ENCODE peak calls at places on chromosome 15, in nine cellular contexts. One of them, this sample, is unnamed.

GRCh38 chr15:76012021-76012551 is at the start of gene NRG4:
- DNase-seq in Daoy: peak
- DNase-seq in NCI-H1694 treated with DMSO at 0.1 percent for 48 hours: no peak
- DNase-seq in heart left ventricle: no peak
- DNase-seq in AG20443: no peak
- DNase-seq in EL: no peak
- DNase-seq in NCI-H1105 treated with DMSO at 0.1 percent for 48 hours: no peak
- DNase-seq in globus pallidus: no peak
- DNase-seq in NCI-H2029: no peak
- DNase-seq in this sample: peak

GRCh38 chr15:28934645-28935044 is 48.9 kb downstream of the APBA2 start:
- DNase-seq in heart left ventricle: no peak
- DNase-seq in AG20443: no peak
- DNase-seq in NCI-H1694 treated with DMSO at 0.1 percent for 48 hours: no peak
- DNase-seq in NCI-H1105 treated with DMSO at 0.1 percent for 48 hours: no peak
- DNase-seq in NCI-H2029: no peak
- DNase-seq in globus pallidus: no peak
- DNase-seq in EL: no peak
- DNase-seq in Daoy: no peak
- DNase-seq in this sample: no peak

GRCh38 chr15:25439456-25439836 is 622 bp upstream of the UBE3A start:
- DNase-seq in NCI-H1694 treated with DMSO at 0.1 percent for 48 hours: no peak
- DNase-seq in AG20443: no peak
- DNase-seq in Daoy: peak
- DNase-seq in EL: no peak
- DNase-seq in NCI-H2029: no peak
- DNase-seq in NCI-H1105 treated with DMSO at 0.1 percent for 48 hours: peak
- DNase-seq in globus pallidus: no peak
- DNase-seq in heart left ventricle: no peak
- DNase-seq in this sample: peak

GRCh38 chr15:92394327-92395175 is 870 bp downstream of the ST8SIA2 start:
- DNase-seq in Daoy: peak
- DNase-seq in NCI-H1105 treated with DMSO at 0.1 percent for 48 hours: no peak
- DNase-seq in EL: no peak
- DNase-seq in NCI-H2029: no peak
- DNase-seq in heart left ventricle: no peak
- DNase-seq in NCI-H1694 treated with DMSO at 0.1 percent for 48 hours: no peak
- DNase-seq in AG20443: no peak
- DNase-seq in globus pallidus: no peak
- DNase-seq in this sample: no peak

GRCh38 chr15:26453914-26454313 is 319.0 kb downstream of the GABRB3 start:
- DNase-seq in NCI-H1105 treated with DMSO at 0.1 percent for 48 hours: no peak
- DNase-seq in AG20443: no peak
- DNase-seq in NCI-H2029: no peak
- DNase-seq in globus pallidus: no peak
- DNase-seq in EL: no peak
- DNase-seq in Daoy: no peak
- DNase-seq in heart left ventricle: no peak
- DNase-seq in NCI-H1694 treated with DMSO at 0.1 percent for 48 hours: no peak
- DNase-seq in this sample: no peak

GRCh38 chr15:80747317-80748053 is 31.7 kb upstream of the CEMIP start:
- DNase-seq in NCI-H2029: no peak
- DNase-seq in globus pallidus: no peak
- DNase-seq in Daoy: no peak
- DNase-seq in NCI-H1105 treated with DMSO at 0.1 percent for 48 hours: no peak
- DNase-seq in heart left ventricle: no peak
- DNase-seq in EL: no peak
- DNase-seq in AG20443: no peak
- DNase-seq in NCI-H1694 treated with DMSO at 0.1 percent for 48 hours: no peak
- DNase-seq in this sample: no peak

GRCh38 chr15:58459562-58459961 is 27.8 kb downstream of the LIPC start:
- DNase-seq in heart left ventricle: peak
- DNase-seq in EL: no peak
- DNase-seq in NCI-H2029: no peak
- DNase-seq in globus pallidus: no peak
- DNase-seq in AG20443: no peak
- DNase-seq in Daoy: no peak
- DNase-seq in NCI-H1694 treated with DMSO at 0.1 percent for 48 hours: no peak
- DNase-seq in NCI-H1105 treated with DMSO at 0.1 percent for 48 hours: no peak
- DNase-seq in this sample: no peak

GRCh38 chr15:62844564-62845235 is 197.8 kb upstream of the TPM1 start:
- DNase-seq in AG20443: no peak
- DNase-seq in NCI-H1105 treated with DMSO at 0.1 percent for 48 hours: no peak
- DNase-seq in EL: no peak
- DNase-seq in globus pallidus: no peak
- DNase-seq in Daoy: no peak
- DNase-seq in NCI-H1694 treated with DMSO at 0.1 percent for 48 hours: no peak
- DNase-seq in heart left ventricle: no peak
- DNase-seq in NCI-H2029: no peak
- DNase-seq in this sample: peak

GRCh38 chr15:91954211-91954804 is 100.8 kb downstream of the SLCO3A1 start:
- DNase-seq in Daoy: no peak
- DNase-seq in globus pallidus: no peak
- DNase-seq in NCI-H1105 treated with DMSO at 0.1 percent for 48 hours: no peak
- DNase-seq in NCI-H1694 treated with DMSO at 0.1 percent for 48 hours: no peak
- DNase-seq in AG20443: no peak
- DNase-seq in heart left ventricle: no peak
- DNase-seq in NCI-H2029: no peak
- DNase-seq in EL: no peak
- DNase-seq in this sample: no peak

GRCh38 chr15:39934415-39935044 is 615 bp downstream of the EIF2AK4 start:
- DNase-seq in NCI-H2029: no peak
- DNase-seq in EL: peak
- DNase-seq in globus pallidus: peak
- DNase-seq in NCI-H1105 treated with DMSO at 0.1 percent for 48 hours: no peak
- DNase-seq in AG20443: peak
- DNase-seq in NCI-H1694 treated with DMSO at 0.1 percent for 48 hours: no peak
- DNase-seq in Daoy: peak
- DNase-seq in heart left ventricle: no peak
- DNase-seq in this sample: peak

GRCh38 chr15:85356276-85356675 is 24.1 kb upstream of the AKAP13 start:
- DNase-seq in NCI-H1694 treated with DMSO at 0.1 percent for 48 hours: no peak
- DNase-seq in heart left ventricle: no peak
- DNase-seq in Daoy: no peak
- DNase-seq in NCI-H2029: no peak
- DNase-seq in globus pallidus: no peak
- DNase-seq in EL: no peak
- DNase-seq in AG20443: no peak
- DNase-seq in NCI-H1105 treated with DMSO at 0.1 percent for 48 hours: no peak
- DNase-seq in this sample: no peak

GRCh38 chr15:88604972-88605506 is 16.1 kb upstream of the AEN start:
- DNase-seq in heart left ventricle: no peak
- DNase-seq in Daoy: no peak
- DNase-seq in NCI-H2029: no peak
- DNase-seq in NCI-H1694 treated with DMSO at 0.1 percent for 48 hours: no peak
- DNase-seq in NCI-H1105 treated with DMSO at 0.1 percent for 48 hours: peak
- DNase-seq in globus pallidus: no peak
- DNase-seq in EL: no peak
- DNase-seq in AG20443: no peak
- DNase-seq in this sample: no peak

GRCh38 chr15:80194186-80194585 is 41.4 kb downstream of the FAH start:
- DNase-seq in NCI-H1694 treated with DMSO at 0.1 percent for 48 hours: no peak
- DNase-seq in NCI-H2029: no peak
- DNase-seq in globus pallidus: no peak
- DNase-seq in heart left ventricle: no peak
- DNase-seq in Daoy: no peak
- DNase-seq in AG20443: no peak
- DNase-seq in EL: no peak
- DNase-seq in NCI-H1105 treated with DMSO at 0.1 percent for 48 hours: no peak
- DNase-seq in this sample: no peak

GRCh38 chr15:29939404-29939803 is 117.1 kb upstream of the TJP1 start:
- DNase-seq in heart left ventricle: no peak
- DNase-seq in NCI-H2029: no peak
- DNase-seq in AG20443: no peak
- DNase-seq in EL: peak
- DNase-seq in NCI-H1694 treated with DMSO at 0.1 percent for 48 hours: no peak
- DNase-seq in Daoy: peak
- DNase-seq in globus pallidus: no peak
- DNase-seq in NCI-H1105 treated with DMSO at 0.1 percent for 48 hours: no peak
- DNase-seq in this sample: no peak

GRCh38 chr15:60941448-60941847 is 287.7 kb downstream of the RORA start:
- DNase-seq in EL: peak
- DNase-seq in Daoy: no peak
- DNase-seq in globus pallidus: no peak
- DNase-seq in AG20443: no peak
- DNase-seq in NCI-H2029: no peak
- DNase-seq in NCI-H1105 treated with DMSO at 0.1 percent for 48 hours: no peak
- DNase-seq in heart left ventricle: no peak
- DNase-seq in NCI-H1694 treated with DMSO at 0.1 percent for 48 hours: no peak
- DNase-seq in this sample: peak

GRCh38 chr15:42111924-42112323 is 17.6 kb upstream of the PLA2G4D start:
- DNase-seq in NCI-H1105 treated with DMSO at 0.1 percent for 48 hours: no peak
- DNase-seq in Daoy: no peak
- DNase-seq in globus pallidus: no peak
- DNase-seq in NCI-H2029: no peak
- DNase-seq in NCI-H1694 treated with DMSO at 0.1 percent for 48 hours: no peak
- DNase-seq in AG20443: no peak
- DNase-seq in heart left ventricle: no peak
- DNase-seq in EL: no peak
- DNase-seq in this sample: no peak

GRCh38 chr15:90143176-90143655 is 40.9 kb upstream of the IDH2 start:
- DNase-seq in EL: peak
- DNase-seq in AG20443: peak
- DNase-seq in heart left ventricle: peak
- DNase-seq in NCI-H1694 treated with DMSO at 0.1 percent for 48 hours: no peak
- DNase-seq in NCI-H1105 treated with DMSO at 0.1 percent for 48 hours: peak
- DNase-seq in globus pallidus: peak
- DNase-seq in NCI-H2029: peak
- DNase-seq in Daoy: peak
- DNase-seq in this sample: peak

GRCh38 chr15:63063164-63063756 is 20.7 kb downstream of the TPM1 start:
- DNase-seq in globus pallidus: no peak
- DNase-seq in heart left ventricle: no peak
- DNase-seq in NCI-H1105 treated with DMSO at 0.1 percent for 48 hours: no peak
- DNase-seq in NCI-H2029: no peak
- DNase-seq in EL: no peak
- DNase-seq in AG20443: no peak
- DNase-seq in NCI-H1694 treated with DMSO at 0.1 percent for 48 hours: no peak
- DNase-seq in Daoy: no peak
- DNase-seq in this sample: no peak

GRCh38 chr15:56798639-56799038 is 65.3 kb upstream of the ZNF280D start:
- DNase-seq in globus pallidus: no peak
- DNase-seq in AG20443: no peak
- DNase-seq in EL: no peak
- DNase-seq in Daoy: peak
- DNase-seq in NCI-H2029: no peak
- DNase-seq in heart left ventricle: peak
- DNase-seq in NCI-H1105 treated with DMSO at 0.1 percent for 48 hours: no peak
- DNase-seq in NCI-H1694 treated with DMSO at 0.1 percent for 48 hours: no peak
- DNase-seq in this sample: no peak

GRCh38 chr15:70252936-70253280 is 155.2 kb upstream of the TLE3 start:
- DNase-seq in Daoy: no peak
- DNase-seq in heart left ventricle: no peak
- DNase-seq in EL: no peak
- DNase-seq in NCI-H2029: no peak
- DNase-seq in AG20443: no peak
- DNase-seq in globus pallidus: no peak
- DNase-seq in NCI-H1105 treated with DMSO at 0.1 percent for 48 hours: no peak
- DNase-seq in NCI-H1694 treated with DMSO at 0.1 percent for 48 hours: no peak
- DNase-seq in this sample: no peak

GRCh38 chr15:35545316-35545824 is 595 bp downstream of the DPH6 start:
- DNase-seq in AG20443: peak
- DNase-seq in Daoy: peak
- DNase-seq in globus pallidus: no peak
- DNase-seq in NCI-H1694 treated with DMSO at 0.1 percent for 48 hours: no peak
- DNase-seq in NCI-H2029: no peak
- DNase-seq in NCI-H1105 treated with DMSO at 0.1 percent for 48 hours: no peak
- DNase-seq in EL: peak
- DNase-seq in heart left ventricle: peak
- DNase-seq in this sample: peak

GRCh38 chr15:74725241-74725774 is at the start of gene CYP1A1:
- DNase-seq in NCI-H1105 treated with DMSO at 0.1 percent for 48 hours: peak
- DNase-seq in Daoy: peak
- DNase-seq in heart left ventricle: no peak
- DNase-seq in EL: no peak
- DNase-seq in NCI-H1694 treated with DMSO at 0.1 percent for 48 hours: no peak
- DNase-seq in AG20443: no peak
- DNase-seq in NCI-H2029: peak
- DNase-seq in globus pallidus: no peak
- DNase-seq in this sample: no peak

GRCh38 chr15:61205427-61205826 is 23.7 kb downstream of the RORA start:
- DNase-seq in NCI-H1105 treated with DMSO at 0.1 percent for 48 hours: no peak
- DNase-seq in Daoy: peak
- DNase-seq in NCI-H2029: no peak
- DNase-seq in globus pallidus: no peak
- DNase-seq in EL: no peak
- DNase-seq in NCI-H1694 treated with DMSO at 0.1 percent for 48 hours: no peak
- DNase-seq in heart left ventricle: no peak
- DNase-seq in AG20443: peak
- DNase-seq in this sample: no peak

GRCh38 chr15:43769584-43770228 is 7.1 kb downstream of the ELL3 start:
- DNase-seq in NCI-H2029: no peak
- DNase-seq in heart left ventricle: no peak
- DNase-seq in AG20443: peak
- DNase-seq in NCI-H1694 treated with DMSO at 0.1 percent for 48 hours: peak
- DNase-seq in NCI-H1105 treated with DMSO at 0.1 percent for 48 hours: peak
- DNase-seq in Daoy: peak
- DNase-seq in EL: peak
- DNase-seq in globus pallidus: peak
- DNase-seq in this sample: peak

GRCh38 chr15:41992803-41993190 is 20.4 kb upstream of the EHD4 start:
- DNase-seq in NCI-H2029: no peak
- DNase-seq in EL: no peak
- DNase-seq in NCI-H1694 treated with DMSO at 0.1 percent for 48 hours: no peak
- DNase-seq in Daoy: no peak
- DNase-seq in NCI-H1105 treated with DMSO at 0.1 percent for 48 hours: no peak
- DNase-seq in heart left ventricle: no peak
- DNase-seq in AG20443: no peak
- DNase-seq in globus pallidus: no peak
- DNase-seq in this sample: no peak

GRCh38 chr15:75455982-75456531 is 4.6 kb upstream of the SIN3A start:
- DNase-seq in NCI-H2029: peak
- DNase-seq in NCI-H1694 treated with DMSO at 0.1 percent for 48 hours: peak
- DNase-seq in EL: peak
- DNase-seq in heart left ventricle: peak
- DNase-seq in globus pallidus: no peak
- DNase-seq in Daoy: peak
- DNase-seq in NCI-H1105 treated with DMSO at 0.1 percent for 48 hours: peak
- DNase-seq in AG20443: no peak
- DNase-seq in this sample: no peak

GRCh38 chr15:71098920-71099319 is 16.4 kb upstream of the THSD4 start:
- DNase-seq in AG20443: no peak
- DNase-seq in EL: no peak
- DNase-seq in NCI-H1694 treated with DMSO at 0.1 percent for 48 hours: no peak
- DNase-seq in NCI-H1105 treated with DMSO at 0.1 percent for 48 hours: no peak
- DNase-seq in globus pallidus: no peak
- DNase-seq in heart left ventricle: no peak
- DNase-seq in NCI-H2029: no peak
- DNase-seq in Daoy: no peak
- DNase-seq in this sample: no peak

GRCh38 chr15:101366853-101367252 is 71.8 kb upstream of the SNRPA1 start:
- DNase-seq in globus pallidus: no peak
- DNase-seq in AG20443: no peak
- DNase-seq in EL: no peak
- DNase-seq in NCI-H1105 treated with DMSO at 0.1 percent for 48 hours: no peak
- DNase-seq in heart left ventricle: no peak
- DNase-seq in Daoy: no peak
- DNase-seq in NCI-H2029: no peak
- DNase-seq in NCI-H1694 treated with DMSO at 0.1 percent for 48 hours: no peak
- DNase-seq in this sample: no peak

GRCh38 chr15:72110355-72110754 is 7.6 kb downstream of the MYO9A start:
- DNase-seq in AG20443: no peak
- DNase-seq in NCI-H1694 treated with DMSO at 0.1 percent for 48 hours: no peak
- DNase-seq in NCI-H1105 treated with DMSO at 0.1 percent for 48 hours: no peak
- DNase-seq in Daoy: no peak
- DNase-seq in heart left ventricle: no peak
- DNase-seq in EL: peak
- DNase-seq in globus pallidus: no peak
- DNase-seq in NCI-H2029: no peak
- DNase-seq in this sample: peak

GRCh38 chr15:86555939-86556725 is 476.5 kb downstream of the AGBL1 start:
- DNase-seq in NCI-H1694 treated with DMSO at 0.1 percent for 48 hours: no peak
- DNase-seq in NCI-H1105 treated with DMSO at 0.1 percent for 48 hours: no peak
- DNase-seq in globus pallidus: no peak
- DNase-seq in heart left ventricle: no peak
- DNase-seq in EL: no peak
- DNase-seq in NCI-H2029: no peak
- DNase-seq in AG20443: no peak
- DNase-seq in Daoy: no peak
- DNase-seq in this sample: no peak

This sample was measured in GM03348.